ENCODE peak calls at places on chromosomes 12 and 14, in five cellular contexts. Y is hepatocyte, X is PC-9, I is fibroblast of lung, J is MM.1S. C is an unnamed sample. For H3K36me3, the result is how much of the 10 kb centered on the place peaks cover.

GRCh38 chr14:100532916-100533630 is 54.1 kb downstream of the BEGAIN start:
- DNase-seq in Y (no peak), X (no peak), I (peak), J (no peak), C (no peak)

GRCh38 chr14:74820288-74820687 is 55.7 kb downstream of the PROX2 start:
- DNase-seq in Y (no peak), X (no peak), I (no peak), J (no peak), C (no peak)

GRCh38 chr12:94994312-94994711 is 9.2 kb downstream of the NDUFA12 start:
- DNase-seq in Y (peak), X (peak), I (peak), J (no peak), C (no peak)

GRCh38 chr14:65098586-65098985 is 3.7 kb downstream of the MAX start:
- DNase-seq in Y (no peak), X (no peak), I (peak), J (peak), C (no peak)

GRCh38 chr14:100911665-100912316 is 8.3 kb upstream of the RTL1 start:
- DNase-seq in Y (no peak), X (no peak), I (no peak), J (no peak), C (no peak)

GRCh38 chr14:66225337-66225736 is 260.8 kb upstream of the CCDC196 start:
- DNase-seq in Y (no peak), X (no peak), I (no peak), J (no peak), C (no peak)

GRCh38 chr14:92960706-92961566 is 38.0 kb downstream of the CHGA start:
- DNase-seq in Y (no peak), X (peak), I (no peak), J (no peak), C (no peak)

GRCh38 chr12:86929962-86930361 is 673.8 kb upstream of the MGAT4C start:
- DNase-seq in Y (no peak), X (no peak), I (peak), J (no peak), C (no peak)

GRCh38 chr12:101539148-101539547 is 55.6 kb upstream of the MYBPC1 start:
- DNase-seq in Y (no peak), X (no peak), I (peak), J (no peak), C (no peak)

GRCh38 chr12:27709932-27710591 is 570 bp upstream of the MRPS35 start:
- DNase-seq in Y (no peak), X (no peak), I (peak), J (peak), C (no peak)

GRCh38 chr12:80044694-80045046 is 54.7 kb upstream of the OTOGL start:
- DNase-seq in Y (no peak), X (no peak), I (peak), J (no peak), C (no peak)

GRCh38 chr12:92070054-92070863 is 75.4 kb downstream of the BTG1 start:
- DNase-seq in Y (peak), X (no peak), I (no peak), J (no peak), C (no peak)

GRCh38 chr14:95303552-95303951 is 16.2 kb downstream of the CLMN start:
- DNase-seq in Y (no peak), X (no peak), I (no peak), J (no peak), C (no peak)

GRCh38 chr14:61277232-61277631 is 3.9 kb downstream of the TMEM30B start:
- DNase-seq in Y (no peak), X (no peak), I (no peak), J (no peak), C (no peak)

GRCh38 chr14:101509730-101510371 is 51.4 kb upstream of the DIO3 start:
- DNase-seq in Y (no peak), X (no peak), I (no peak), J (no peak), C (no peak)

GRCh38 chr14:64755661-64756265 is 51.5 kb downstream of the PLEKHG3 start:
- DNase-seq in Y (peak), X (peak), I (no peak), J (no peak), C (no peak)

GRCh38 chr12:112126000-112126431 is 656 bp downstream of the TRAFD1 start:
- DNase-seq in Y (no peak), X (no peak), I (no peak), J (no peak), C (peak)

GRCh38 chr14:78704965-78705364 is 534.8 kb downstream of the NRXN3 start:
- DNase-seq in Y (no peak), X (no peak), I (no peak), J (no peak), C (no peak)

GRCh38 chr12:64635356-64635998 is 25.2 kb downstream of the RASSF3 start:
- DNase-seq in Y (no peak), X (no peak), I (no peak), J (no peak), C (no peak)

GRCh38 chr14:93705513-93706156 is 82.7 kb downstream of the PRIMA1 start:
- DNase-seq in Y (no peak), X (no peak), I (no peak), J (no peak), C (no peak)

GRCh38 chr14:67721851-67722250 is 20.2 kb downstream of the RDH12 start:
- DNase-seq in Y (no peak), X (no peak), I (no peak), J (no peak), C (no peak)

GRCh38 chr12:46185686-46186085 is 83.2 kb downstream of the SLC38A1 start:
- DNase-seq in Y (no peak), X (no peak), I (no peak), J (no peak), C (no peak)

GRCh38 chr14:75343914-75344313 is 65.3 kb downstream of the FOS start:
- DNase-seq in Y (no peak), X (no peak), I (no peak), J (no peak), C (no peak)

GRCh38 chr12:51693569-51693968 is 102.5 kb downstream of the SCN8A start:
- DNase-seq in Y (no peak), X (no peak), I (no peak), J (no peak), C (no peak)

GRCh38 chr12:94445662-94446061 is 14.0 kb downstream of the CEP83 start:
- DNase-seq in Y (no peak), X (no peak), I (peak), J (no peak), C (no peak)

GRCh38 chr12:123035841-123036240 is 55.4 kb downstream of the ARL6IP4 start:
- DNase-seq in Y (no peak), X (no peak), I (no peak), J (no peak), C (no peak)

GRCh38 chr14:32417956-32418552 is 89.0 kb downstream of the AKAP6 start:
- DNase-seq in Y (peak), X (peak), I (peak), J (no peak), C (no peak)

GRCh38 chr12:125688881-125689280 is 623.6 kb downstream of the AACS start:
- DNase-seq in Y (no peak), X (no peak), I (no peak), J (no peak), C (no peak)

GRCh38 chr12:50848963-50849362 is 6.2 kb downstream of the TMPRSS12 start:
- DNase-seq in Y (no peak), X (no peak), I (no peak), J (no peak), C (no peak)

GRCh38 chr14:74281069-74281468 is 21.7 kb downstream of the ABCD4 start:
- DNase-seq in Y (no peak), X (no peak), I (no peak), J (no peak), C (no peak)

GRCh38 chr12:57280234-57281062 is 29.5 kb upstream of the STAC3 start:
- DNase-seq in Y (peak), X (peak), I (peak), J (no peak), C (peak)

GRCh38 chr12:64825143-64826011 is 930 bp downstream of the TBC1D30 start:
- DNase-seq in Y (no peak), X (no peak), I (no peak), J (peak), C (peak)

GRCh38 chr14:80850197-80850814 is 91.2 kb downstream of the CEP128 start:
- DNase-seq in Y (peak), X (no peak), I (peak), J (peak), C (peak)

DNA sequence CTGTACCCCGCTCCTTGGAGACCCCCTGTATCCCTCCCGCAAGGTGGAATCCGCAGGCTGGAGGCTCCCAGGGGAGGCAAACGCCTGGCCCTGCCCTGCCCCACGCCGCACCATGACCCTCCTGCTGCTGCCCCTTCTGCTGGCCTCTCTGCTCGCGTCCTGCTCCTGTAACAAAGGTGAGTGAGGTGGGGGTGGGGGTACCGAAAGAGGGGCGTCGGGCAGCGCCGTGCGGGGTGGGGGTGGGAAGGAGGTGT is 293 bp downstream of the CLSTN3 start:
- DNase-seq in Y (no peak), X (no peak), I (no peak), J (no peak), C (peak)
- TF ChIP-seq EZH2 in Y (no peak), X (no peak), I (no peak), J (no peak), C (no peak)

GRCh38 chr12:104292872-104293794 is 10.4 kb upstream of the EID3 start:
- DNase-seq in Y (no peak), X (no peak), I (no peak), J (no peak), C (no peak)
- H3K36me3 ChIP-seq in Y (under half), X (half or more), I (under half), J (under half), C (under half)

GRCh38 chr12:113473942-113474341 is 2.3 kb upstream of the LHX5 start:
- DNase-seq in Y (no peak), X (peak), I (no peak), J (no peak), C (peak)

GRCh38 chr12:113475451-113476085 is 3.9 kb upstream of the LHX5 start:
- DNase-seq in Y (no peak), X (no peak), I (no peak), J (no peak), C (peak)

GRCh38 chr12:113473400-113473799 is 1.7 kb upstream of the LHX5 start:
- DNase-seq in Y (no peak), X (no peak), I (no peak), J (no peak), C (no peak)

GRCh38 chr12:113476093-113476986 is 4.7 kb upstream of the LHX5 start:
- DNase-seq in Y (no peak), X (no peak), I (no peak), J (no peak), C (peak)

GRCh38 chr12:113474635-113475436 is 3.2 kb upstream of the LHX5 start:
- DNase-seq in Y (no peak), X (no peak), I (no peak), J (no peak), C (no peak)
- TF ChIP-seq EZH2 in Y (no peak), X (no peak), I (no peak), J (no peak), C (peak)

DNA sequence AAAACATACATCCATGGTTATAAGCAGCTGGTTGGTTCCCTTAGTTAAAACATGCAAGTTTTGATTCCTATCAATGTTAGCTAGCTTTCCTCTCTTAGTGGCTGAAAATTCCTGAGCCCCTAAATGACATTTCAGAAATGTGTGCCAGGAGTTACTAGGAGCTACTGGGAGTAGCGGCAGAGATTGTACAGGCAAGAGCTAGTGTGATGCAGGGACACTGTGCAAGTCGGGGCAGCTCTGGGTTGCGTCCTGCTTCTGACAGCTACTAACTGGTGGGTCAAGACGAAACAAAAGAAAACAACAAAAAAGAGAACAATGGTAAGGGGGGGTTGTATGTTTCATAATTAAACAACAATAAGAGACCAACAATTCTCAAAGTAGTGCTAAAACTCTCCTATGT is 35.4 kb downstream of the LRIG3 start:
- DNase-seq in Y (no peak), X (no peak), I (no peak), J (no peak), C (no peak)
- H3K36me3 ChIP-seq in Y (under half), X (under half), I (under half), J (under half), C (under half)

DNA sequence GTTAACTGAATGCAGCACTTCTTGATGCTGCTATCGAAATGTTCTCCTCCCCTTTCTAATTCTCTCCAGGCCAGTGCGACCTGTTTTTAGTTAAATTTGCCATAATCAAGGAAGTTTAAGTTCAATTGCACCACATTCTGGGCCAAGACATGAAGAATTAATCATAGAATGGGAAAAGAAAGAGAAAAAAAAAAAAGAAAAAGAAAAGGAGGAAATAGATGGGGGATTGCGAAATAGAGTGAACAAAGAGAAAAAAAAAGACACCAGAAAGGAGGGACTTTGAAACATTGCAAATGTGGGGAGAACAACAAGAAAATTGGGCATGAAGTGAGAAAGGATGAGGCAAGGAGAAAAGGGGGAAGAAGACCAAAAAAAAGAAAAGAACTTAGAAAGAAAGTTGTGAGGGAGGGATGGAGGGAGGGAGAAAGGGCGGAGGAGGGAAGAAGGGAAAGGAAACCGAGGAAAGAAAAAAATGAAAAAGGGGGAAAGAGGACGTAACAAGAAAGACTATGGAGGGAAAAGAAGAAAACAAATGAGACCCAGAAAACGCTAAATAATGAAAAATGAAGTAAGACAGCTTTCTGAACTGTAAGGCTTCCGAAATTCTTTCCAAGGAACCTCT is 32.8 kb upstream of the TBX5 start:
- DNase-seq in Y (no peak), X (no peak), I (peak), J (no peak), C (no peak)
- TF ChIP-seq EZH2 in Y (peak), X (no peak), I (no peak), J (no peak), C (peak)

GRCh38 chr12:113958108-113958507 is 8.0 kb downstream of the RBM19 start:
- DNase-seq in Y (no peak), X (no peak), I (no peak), J (no peak), C (no peak)
- H3K36me3 ChIP-seq in Y (under half), X (under half), I (under half), J (under half), C (under half)

GRCh38 chr12:54021432-54022013 is 6.7 kb upstream of the HOXC6 start:
- DNase-seq in Y (no peak), X (no peak), I (no peak), J (no peak), C (peak)
- TF ChIP-seq EZH2 in Y (no peak), X (no peak), I (no peak), J (peak), C (peak)

GRCh38 chr12:31297572-31298509 is 28.1 kb downstream of the SINHCAF start:
- DNase-seq in Y (no peak), X (no peak), I (no peak), J (peak), C (no peak)
- H3K36me3 ChIP-seq in Y (under half), X (half or more), I (under half), J (under half), C (half or more)

GRCh38 chr12:48004941-48005749 is 869 bp upstream of the COL2A1 start:
- DNase-seq in Y (no peak), X (no peak), I (no peak), J (no peak), C (peak)
- TF ChIP-seq EZH2 in Y (peak), X (no peak), I (peak), J (no peak), C (peak)

C was measured in GM23338.